ENCODE peak calls at places on chromosomes 16 and 17, in five cellular contexts. H, L, S, B and M are unnamed samples. For H3K9me3, the result is how much of the 10 kb centered on the place peaks cover.

GRCh38 chr16:47873434-47873833 is 282.4 kb downstream of the ABCC12 start:
- DNase-seq in H (no peak), B (no peak), S (no peak), L (no peak), M (no peak)

GRCh38 chr17:78534492-78535284 is 42.5 kb downstream of the DNAH17 start:
- DNase-seq in S (peak), B (no peak), L (no peak), H (peak), M (no peak)

GRCh38 chr17:5826384-5826783 is 242.1 kb upstream of the NLRP1 start:
- DNase-seq in S (no peak), B (no peak), H (no peak), L (no peak), M (no peak)

GRCh38 chr17:45016823-45017222 is 34.6 kb downstream of the DCAKD start:
- DNase-seq in B (no peak), H (no peak), S (no peak), L (no peak), M (no peak)

GRCh38 chr17:68033636-68034451 is 1.7 kb upstream of the KPNA2 start:
- DNase-seq in L (no peak), B (peak), H (no peak), S (no peak), M (no peak)

GRCh38 chr17:7837375-7838290 is 3.6 kb downstream of the KDM6B start:
- DNase-seq in S (no peak), L (no peak), B (no peak), H (no peak), M (no peak)

GRCh38 chr17:28613916-28614315 is at the start of gene RSKR:
- DNase-seq in H (no peak), L (no peak), B (no peak), S (no peak), M (no peak)

GRCh38 chr16:66878067-66878466 is 2.2 kb upstream of the PDP2 start:
- DNase-seq in S (no peak), B (no peak), H (no peak), L (no peak), M (no peak)

GRCh38 chr16:1309888-1310831 is 724 bp downstream of the UBE2I start:
- DNase-seq in L (peak), B (peak), S (peak), H (peak), M (peak)

GRCh38 chr17:44221072-44221861 is 1.8 kb upstream of the UBTF start:
- DNase-seq in L (peak), H (peak), S (peak), B (peak), M (peak)

GRCh38 chr16:14105976-14106375 is 34.9 kb downstream of the MRTFB start:
- DNase-seq in H (no peak), S (no peak), L (no peak), B (no peak), M (no peak)

GRCh38 chr16:53090591-53091507 is 36.1 kb downstream of the CHD9 start:
- DNase-seq in B (peak), H (peak), S (no peak), L (peak), M (no peak)

GRCh38 chr16:78648517-78648916 is 549.1 kb downstream of the WWOX start:
- DNase-seq in H (no peak), S (no peak), L (no peak), B (peak), M (no peak)

GRCh38 chr16:50997679-50998078 is 153.4 kb downstream of the SALL1 start:
- DNase-seq in L (no peak), H (no peak), B (no peak), S (no peak), M (no peak)

GRCh38 chr16:19913306-19913717 is 28.7 kb upstream of the GPRC5B start:
- DNase-seq in L (no peak), B (no peak), H (no peak), S (no peak), M (no peak)

GRCh38 chr16:62254847-62255246 is 218.6 kb upstream of the CDH8 start:
- DNase-seq in H (no peak), L (no peak), B (no peak), S (no peak), M (no peak)

GRCh38 chr17:47604268-47604927 is 45.3 kb upstream of the KPNB1 start:
- DNase-seq in B (peak), S (no peak), H (no peak), L (no peak), M (no peak)

GRCh38 chr17:57107498-57108101 is 22.6 kb downstream of the AKAP1 start:
- DNase-seq in S (no peak), L (no peak), H (no peak), B (no peak), M (no peak)

GRCh38 chr17:62882878-62883277 is 74.8 kb upstream of the MARCHF10 start:
- DNase-seq in B (no peak), L (no peak), H (no peak), S (no peak), M (no peak)

GRCh38 chr17:79991924-79992656 is 43.6 kb downstream of the TBC1D16 start:
- DNase-seq in B (peak), H (no peak), S (no peak), L (no peak), M (no peak)

GRCh38 chr16:82252582-82252981 is 82.6 kb upstream of the MPHOSPH6 start:
- DNase-seq in B (no peak), L (no peak), S (no peak), H (no peak), M (no peak)

GRCh38 chr16:65044861-65045260 is 77.0 kb downstream of the CDH11 start:
- DNase-seq in L (no peak), S (no peak), B (no peak), H (no peak), M (no peak)

GRCh38 chr17:80364091-80364691 is 50.8 kb upstream of the ENDOV start:
- DNase-seq in H (peak), S (no peak), L (no peak), B (no peak), M (no peak)

GRCh38 chr17:16623282-16623681 is 30.4 kb downstream of the ZNF624 start:
- DNase-seq in L (no peak), H (no peak), B (no peak), S (no peak), M (no peak)
- H3K9me3 ChIP-seq in L (half or more), H (under half), B (half or more), S (under half), M (under half)

GRCh38 chr17:41199421-41200098 is 9.9 kb downstream of the KRTAP9-1 start:
- DNase-seq in B (no peak), S (no peak), H (no peak), L (no peak), M (no peak)
- H3K9me3 ChIP-seq in B (under half), S (under half), H (under half), L (under half), M (under half)

DNA sequence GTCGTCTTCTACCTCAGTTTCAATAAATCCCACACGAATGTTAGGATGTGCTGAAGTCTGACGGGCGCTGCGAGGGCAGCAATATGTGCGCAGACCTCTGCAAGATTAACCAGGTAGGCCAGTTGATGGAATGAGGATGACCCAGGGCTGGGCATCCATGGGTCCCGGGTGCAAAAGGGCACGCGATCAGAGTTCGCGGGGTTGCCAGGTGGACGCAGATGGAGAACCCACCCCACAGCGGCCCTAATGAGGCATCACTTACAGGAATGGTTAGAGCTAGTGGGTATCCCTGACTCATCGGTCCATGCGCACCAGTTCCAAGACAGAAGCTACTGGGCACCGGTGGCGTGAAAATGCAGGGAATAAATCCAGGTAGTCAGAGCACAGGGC is 2116.0 kb downstream of the TP53TG3F start:
- DNase-seq in H (no peak), S (no peak), L (no peak), B (no peak), M (no peak)
- H3K9me3 ChIP-seq in H (under half), S (under half), L (under half), B (under half), M (under half)

GRCh38 chr17:42521666-42522262 is 14.3 kb upstream of the NAGLU start:
- DNase-seq in B (no peak), S (no peak), L (peak), H (peak), M (no peak)
- H3K9me3 ChIP-seq in B (under half), S (under half), L (under half), H (under half), M (under half)

GRCh38 chr16:60142991-60143705 is 1409.0 kb upstream of the GOT2 start:
- DNase-seq in B (no peak), S (no peak), L (no peak), H (no peak), M (no peak)

GRCh38 chr16:60137891-60138290 is 1403.8 kb upstream of the GOT2 start:
- DNase-seq in S (no peak), H (no peak), L (no peak), B (no peak), M (no peak)
- H3K9me3 ChIP-seq in S (under half), H (under half), L (under half), B (under half), M (under half)

GRCh38 chr17:83186751-83187421 is 107.5 kb downstream of the METRNL start:
- DNase-seq in S (no peak), L (peak), H (no peak), B (no peak), M (no peak)
- H3K9me3 ChIP-seq in S (under half), L (under half), H (under half), B (under half), M (under half)

DNA sequence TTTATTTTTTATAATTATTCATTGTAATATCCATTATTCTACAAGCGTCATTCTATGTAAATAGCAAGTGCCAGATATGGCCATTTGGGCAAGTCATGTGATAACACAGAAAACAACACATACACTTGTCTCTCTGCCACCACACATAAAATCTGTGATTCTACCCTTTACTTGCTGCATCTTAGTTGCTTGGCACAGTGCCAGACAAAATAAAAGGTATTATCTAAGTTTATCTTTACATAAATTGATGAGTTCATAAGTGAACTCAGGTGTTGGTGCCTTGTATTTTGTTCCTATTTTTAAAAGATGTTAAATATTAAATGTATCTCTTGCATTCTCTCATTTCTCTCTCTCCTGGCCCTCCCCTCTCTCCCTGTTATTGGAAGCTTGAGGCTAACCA is 1458.7 kb downstream of the CDH11 start:
- DNase-seq in H (no peak), S (no peak), B (no peak), L (no peak), M (no peak)
- H3K9me3 ChIP-seq in H (under half), S (under half), B (under half), L (under half), M (under half)

DNA sequence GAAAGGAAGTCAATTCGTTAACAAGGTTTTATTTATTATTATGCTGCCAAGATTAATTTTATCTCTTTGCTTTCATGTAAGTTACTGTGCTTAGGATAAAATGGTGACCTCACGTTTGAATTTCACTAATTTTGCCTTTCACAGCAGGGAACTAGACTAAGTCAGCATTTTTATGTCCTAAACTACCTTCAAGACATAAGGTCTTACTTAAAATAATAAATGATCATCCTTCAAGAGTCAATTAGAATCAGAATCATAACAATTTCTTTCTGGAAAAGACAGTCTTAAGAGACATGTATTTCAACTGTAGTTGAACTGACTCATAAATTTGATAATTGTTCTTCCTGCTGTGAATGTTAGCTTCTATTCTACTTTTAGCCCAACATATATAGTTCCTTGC is 893.8 kb downstream of the KCNJ2 start:
- DNase-seq in L (no peak), B (no peak), S (no peak), H (no peak), M (no peak)
- H3K9me3 ChIP-seq in L (under half), B (under half), S (under half), H (under half), M (under half)

DNA sequence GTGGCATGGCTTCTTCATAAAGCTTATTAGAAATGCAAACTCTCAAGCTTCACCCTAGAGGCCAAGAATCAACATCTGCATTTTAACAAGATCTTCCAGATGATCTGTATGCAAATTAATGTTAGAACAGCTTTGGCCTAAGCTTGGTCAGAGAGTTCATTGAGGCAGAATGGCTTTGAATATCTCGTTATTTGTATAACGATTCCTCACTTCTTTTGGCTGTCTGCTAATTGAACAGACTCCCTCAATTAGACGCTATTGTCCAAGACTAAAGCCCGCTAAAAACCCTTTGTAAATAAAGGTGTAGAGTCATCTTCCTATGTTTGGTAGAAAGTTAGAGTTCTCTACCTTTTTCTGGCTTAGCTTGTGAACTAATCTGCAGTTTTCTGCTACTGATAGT is 1453.7 kb downstream of the CDH8 start:
- DNase-seq in L (no peak), H (no peak), S (no peak), B (no peak), M (no peak)
- H3K9me3 ChIP-seq in L (under half), H (under half), S (under half), B (under half), M (under half)

GRCh38 chr17:22469941-22470340 is 777.6 kb downstream of the KCNJ18 start:
- DNase-seq in H (no peak), L (no peak), B (no peak), S (no peak), M (no peak)
- H3K9me3 ChIP-seq in H (under half), L (under half), B (under half), S (under half), M (under half)